ENCODE peak calls at places on chromosome 13, in seven cellular contexts. S is thyroid gland, N is lower lobe of right lung, C is A549, V is adrenal gland, W is WERI-Rb-1, Y is heart right ventricle. H is an unnamed sample.

GRCh38 chr13:71877280-71877653 is 10.3 kb upstream of the DACH1 start:
- DNase-seq in V (no peak), W (no peak), S (no peak), Y (no peak), C (no peak), N (no peak), H (no peak)

GRCh38 chr13:107734891-107735620 is 480.3 kb downstream of the LIG4 start:
- DNase-seq in W (no peak), C (no peak), V (no peak), S (peak; percentile 3), N (no peak), Y (no peak), H (no peak)

GRCh38 chr13:67258482-67258881 is 28.3 kb upstream of the PCDH9 start:
- DNase-seq in S (no peak), C (no peak), V (no peak), Y (no peak), W (no peak), N (no peak), H (no peak)

GRCh38 chr13:32824671-32825070 is 191.6 kb upstream of the KL start:
- DNase-seq in W (no peak), Y (no peak), V (no peak), S (no peak), C (peak; percentile 78), N (no peak), H (no peak)

GRCh38 chr13:32228330-32229041 is 86.7 kb downstream of the ZAR1L start:
- DNase-seq in V (no peak), W (peak; percentile 24), N (no peak), S (no peak), C (peak; percentile 1), Y (no peak), H (no peak)

GRCh38 chr13:98797456-98797855 is 45.0 kb upstream of the SLC15A1 start:
- DNase-seq in S (peak; percentile 53), N (no peak), V (no peak), W (peak; percentile 70), Y (no peak), C (no peak), H (no peak)

GRCh38 chr13:36151591-36151990 is 20.4 kb upstream of the DCLK1 start:
- DNase-seq in W (no peak), C (no peak), Y (no peak), V (no peak), N (no peak), S (no peak), H (no peak)

GRCh38 chr13:110575322-110576069 is 14.0 kb upstream of the RAB20 start:
- DNase-seq in V (peak; percentile 82), N (peak; percentile 51), Y (peak; percentile 23), W (peak; percentile 61), S (peak; percentile 11), C (peak; percentile 21), H (no peak)

GRCh38 chr13:51873837-51874236 is 12.1 kb downstream of the CCDC70 start:
- DNase-seq in S (no peak), Y (no peak), V (no peak), W (no peak), N (no peak), C (no peak), H (no peak)

GRCh38 chr13:38766799-38767198 is 79.9 kb downstream of the FREM2 start:
- DNase-seq in W (no peak), C (no peak), N (no peak), V (no peak), Y (no peak), S (no peak), H (no peak)

GRCh38 chr13:59946924-59947323 is 216.8 kb downstream of the DIAPH3 start:
- DNase-seq in C (no peak), Y (no peak), N (no peak), V (no peak), S (no peak), W (no peak), H (no peak)

GRCh38 chr13:27022571-27023311 is 148.9 kb downstream of the USP12 start:
- DNase-seq in N (no peak), V (no peak), Y (no peak), S (no peak), C (peak; percentile 88), W (peak; percentile 8), H (no peak)

GRCh38 chr13:48571121-48571901 is 38.4 kb upstream of the RCBTB2 start:
- DNase-seq in C (no peak), W (no peak), Y (no peak), N (no peak), V (no peak), S (peak; percentile 24), H (no peak)

GRCh38 chr13:109955598-109955997 is 169.2 kb upstream of the IRS2 start:
- DNase-seq in V (no peak), Y (no peak), N (no peak), W (no peak), C (no peak), S (peak; percentile 65), H (no peak)

GRCh38 chr13:113243847-113244246 is 34.4 kb downstream of the CUL4A start:
- DNase-seq in S (no peak), Y (no peak), C (no peak), W (no peak), N (no peak), V (no peak), H (no peak)

DNA sequence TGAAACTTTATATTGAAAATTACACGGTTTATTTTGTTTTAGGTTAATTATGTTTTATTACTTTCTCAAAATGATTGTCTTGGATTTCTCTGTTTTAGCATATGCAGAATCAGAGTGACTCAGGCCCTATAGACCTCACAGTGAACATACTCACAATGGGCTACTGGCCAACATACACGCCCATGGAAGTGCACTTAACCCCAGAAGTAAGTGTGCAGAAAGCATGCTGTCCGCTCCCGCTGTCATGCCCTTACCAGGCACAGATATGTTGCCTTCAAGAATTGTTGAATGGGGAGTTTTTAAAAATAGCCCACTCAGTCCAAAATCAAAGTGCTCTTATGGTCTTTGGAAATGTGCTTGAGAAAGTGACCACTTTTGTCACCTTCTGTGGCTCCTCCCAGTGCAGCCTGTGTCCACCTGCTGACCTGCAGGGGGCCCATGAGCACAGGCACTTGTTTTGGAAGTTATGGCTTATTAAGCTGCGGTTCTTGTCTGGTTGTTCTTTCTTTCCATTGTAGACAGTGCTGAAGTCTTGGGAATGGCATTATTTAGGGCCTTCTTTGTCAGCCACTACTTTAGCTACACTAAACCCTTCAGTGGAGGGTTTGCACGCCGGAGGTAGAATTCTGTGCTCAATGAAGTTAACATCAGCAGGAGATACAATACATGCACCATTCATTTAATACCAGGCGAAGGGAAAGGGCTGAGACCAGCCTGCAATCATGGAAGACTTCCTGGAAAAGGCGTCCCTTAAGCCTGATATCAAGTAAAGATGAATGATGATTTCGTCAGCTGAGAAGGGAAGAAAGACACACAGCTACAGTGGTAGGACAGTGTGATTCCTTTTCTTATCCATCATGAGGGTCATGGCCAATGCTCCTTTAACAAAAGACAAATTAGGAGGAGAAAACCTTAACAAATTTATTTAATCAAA is 36.7 kb downstream of the CUL4A start:
- DNase-seq in C (peak; percentile 18), S (peak; percentile 9), V (no peak), N (no peak), W (peak; percentile 60), Y (no peak), H (no peak)
- TF ChIP-seq CTCF in C (no peak), S (peak; percentile 19), V (no peak), N (peak; percentile 40), W (peak; percentile 79), Y (peak; percentile 25), H (no peak)

DNA sequence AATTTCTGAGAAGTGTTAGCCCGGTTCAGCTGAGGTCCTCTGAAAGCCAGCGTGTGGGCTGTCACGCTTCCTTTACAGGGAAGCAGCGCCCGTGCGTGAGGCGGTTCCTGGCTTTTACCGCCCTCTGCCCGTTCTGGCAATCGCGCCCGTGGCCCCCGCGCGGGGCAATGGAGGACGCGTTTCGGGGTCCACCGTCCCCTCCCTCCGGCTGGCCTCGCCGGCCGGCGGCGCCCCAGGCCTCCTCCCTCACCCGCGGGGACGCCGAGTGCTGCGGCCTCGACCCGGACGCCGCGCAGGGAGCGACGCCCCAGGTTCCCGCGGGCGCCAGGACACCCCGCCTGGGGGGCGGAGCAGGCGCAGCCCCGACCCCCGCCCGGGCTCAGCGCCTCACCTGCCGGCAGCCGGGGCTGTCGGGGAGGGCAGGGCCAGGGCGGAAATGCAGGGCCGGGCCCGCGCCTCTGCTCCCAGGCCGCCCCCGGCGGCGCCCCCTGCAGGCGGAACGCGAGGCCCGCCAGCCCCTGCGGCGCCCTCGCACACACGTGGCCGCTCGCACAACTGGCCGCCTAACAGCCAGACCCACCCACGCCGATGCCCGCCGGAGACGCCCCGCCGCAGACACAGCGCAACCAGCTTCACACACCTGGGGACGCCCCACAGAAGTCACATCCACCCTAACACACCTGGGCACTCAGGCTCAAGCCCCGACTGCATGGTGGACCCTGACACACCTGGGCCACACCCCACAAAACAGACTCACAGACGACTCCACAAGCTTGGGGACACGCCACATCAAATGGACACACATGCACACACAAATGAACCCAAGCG is at the start of gene GGACT:
- DNase-seq in C (peak; percentile 73), N (peak; percentile 84), Y (peak; percentile 83), V (peak; percentile 66), W (peak; percentile 93), S (peak; percentile 72), H (peak; percentile 73)
- H3K27ac ChIP-seq in C (peak within 1 kb of the TSS; percentile 86), N (peak within 1 kb of the TSS; percentile 85), Y (peak within 1 kb of the TSS; percentile 72), V (peak within 1 kb of the TSS; percentile 85), W (peak within 1 kb of the TSS; percentile 58), S (peak within 1 kb of the TSS; percentile 27), H (peak within 1 kb of the TSS; percentile 80)

GRCh38 chr13:46016216-46016615 is 36.3 kb downstream of the ZC3H13 start:
- DNase-seq in V (no peak), N (no peak), C (no peak), Y (no peak), S (no peak), W (no peak), H (no peak)

GRCh38 chr13:46015374-46015773 is 37.2 kb downstream of the ZC3H13 start:
- DNase-seq in Y (no peak), V (no peak), N (no peak), W (no peak), S (no peak), C (no peak), H (no peak)

GRCh38 chr13:46010148-46010547 is 42.4 kb downstream of the ZC3H13 start:
- DNase-seq in Y (no peak), S (no peak), N (no peak), C (peak; percentile 9), V (no peak), W (no peak), H (no peak)

GRCh38 chr13:46008631-46009030 is 43.9 kb downstream of the ZC3H13 start:
- DNase-seq in N (no peak), Y (no peak), W (no peak), S (no peak), C (no peak), V (no peak), H (no peak)

GRCh38 chr13:46012404-46012803 is 40.1 kb downstream of the ZC3H13 start:
- DNase-seq in W (no peak), Y (no peak), N (no peak), C (no peak), V (no peak), S (no peak), H (no peak)
- TF ChIP-seq CTCF in W (no peak), Y (no peak), N (no peak), C (no peak), V (no peak), S (no peak), H (no peak)

DNA sequence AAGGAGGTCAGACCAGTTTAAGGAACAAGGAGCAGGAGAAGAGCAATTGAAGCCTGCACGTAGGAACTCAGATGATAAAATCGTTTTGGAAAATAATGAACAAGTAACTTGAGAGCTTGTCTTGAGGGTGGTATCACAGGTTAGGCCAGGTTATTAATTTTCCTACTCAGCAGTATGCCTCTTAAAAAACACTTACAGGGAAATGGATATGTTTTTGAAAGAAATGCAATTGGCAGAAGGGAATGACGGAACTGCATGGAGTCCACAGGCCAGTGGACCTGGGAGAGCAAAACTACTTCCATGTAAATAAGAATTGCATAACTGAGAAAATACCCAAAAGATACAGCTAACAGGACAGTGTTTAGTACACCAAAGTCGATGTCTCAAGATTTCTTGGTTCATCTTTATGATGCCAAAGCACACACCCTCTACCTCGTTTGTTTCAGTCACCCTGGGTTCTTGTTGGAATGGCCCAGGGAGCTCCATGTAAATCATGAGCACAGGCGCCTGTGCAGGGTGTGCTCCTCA is 35.2 kb downstream of the MBNL2 start:
- DNase-seq in N (no peak), W (no peak), S (no peak), V (no peak), Y (no peak), C (peak; percentile 23), H (no peak)
- H3K27ac ChIP-seq in N (peak overlapping the region; percentile 56), W (no peak overlapping the region), S (no peak overlapping the region), V (peak overlapping the region; percentile 93), Y (peak overlapping the region; percentile 65), C (peak overlapping the region; percentile 99), H (peak overlapping the region; percentile 71)

H was measured in uterus.